ENCODE peak calls at places on chromosome 12, in four cellular contexts. F, S, V and K are unnamed samples.

GRCh38 chr12:42086021-42086420 is 58.7 kb downstream of the GXYLT1 start:
- DNase-seq in F (peak), S (no peak), V (peak), K (peak)

GRCh38 chr12:50538178-50538577 is 33.4 kb downstream of the DIP2B start:
- DNase-seq in F (no peak), S (no peak), V (no peak), K (no peak)

GRCh38 chr12:131105351-131105735 is 151.6 kb downstream of the ADGRD1 start:
- DNase-seq in F (no peak), S (no peak), V (no peak), K (no peak)

GRCh38 chr12:57779736-57780135 is 2.9 kb upstream of the TSFM start:
- DNase-seq in F (no peak), S (no peak), V (peak), K (peak)

GRCh38 chr12:98373019-98373554 is 142.3 kb upstream of the TMPO start:
- DNase-seq in F (no peak), S (no peak), V (peak), K (peak)

GRCh38 chr12:93790472-93791152 is 113.4 kb downstream of the CRADD start:
- DNase-seq in F (peak), S (no peak), V (peak), K (peak)

GRCh38 chr12:104547239-104547638 is 90.5 kb downstream of the CHST11 start:
- DNase-seq in F (no peak), S (no peak), V (no peak), K (no peak)

GRCh38 chr12:107007421-107007820 is 20.5 kb upstream of the MTERF2 start:
- DNase-seq in F (no peak), S (no peak), V (no peak), K (no peak)

GRCh38 chr12:79983969-79984629 is 49.2 kb upstream of the PPP1R12A start:
- DNase-seq in F (peak), S (no peak), V (peak), K (peak)

GRCh38 chr12:77940566-77940965 is 109.9 kb downstream of the NAV3 start:
- DNase-seq in F (no peak), S (no peak), V (peak), K (peak)

GRCh38 chr12:105846331-105846730 is 292.4 kb downstream of the NUAK1 start:
- DNase-seq in F (no peak), S (no peak), V (no peak), K (no peak)

GRCh38 chr12:105848286-105848685 is 290.5 kb downstream of the NUAK1 start:
- DNase-seq in F (no peak), S (no peak), V (no peak), K (no peak)

GRCh38 chr12:105841880-105842279 is 296.9 kb downstream of the NUAK1 start:
- DNase-seq in F (no peak), S (no peak), V (no peak), K (no peak)

GRCh38 chr12:105840384-105840783 is 298.4 kb downstream of the NUAK1 start:
- DNase-seq in F (no peak), S (no peak), V (no peak), K (no peak)

DNA sequence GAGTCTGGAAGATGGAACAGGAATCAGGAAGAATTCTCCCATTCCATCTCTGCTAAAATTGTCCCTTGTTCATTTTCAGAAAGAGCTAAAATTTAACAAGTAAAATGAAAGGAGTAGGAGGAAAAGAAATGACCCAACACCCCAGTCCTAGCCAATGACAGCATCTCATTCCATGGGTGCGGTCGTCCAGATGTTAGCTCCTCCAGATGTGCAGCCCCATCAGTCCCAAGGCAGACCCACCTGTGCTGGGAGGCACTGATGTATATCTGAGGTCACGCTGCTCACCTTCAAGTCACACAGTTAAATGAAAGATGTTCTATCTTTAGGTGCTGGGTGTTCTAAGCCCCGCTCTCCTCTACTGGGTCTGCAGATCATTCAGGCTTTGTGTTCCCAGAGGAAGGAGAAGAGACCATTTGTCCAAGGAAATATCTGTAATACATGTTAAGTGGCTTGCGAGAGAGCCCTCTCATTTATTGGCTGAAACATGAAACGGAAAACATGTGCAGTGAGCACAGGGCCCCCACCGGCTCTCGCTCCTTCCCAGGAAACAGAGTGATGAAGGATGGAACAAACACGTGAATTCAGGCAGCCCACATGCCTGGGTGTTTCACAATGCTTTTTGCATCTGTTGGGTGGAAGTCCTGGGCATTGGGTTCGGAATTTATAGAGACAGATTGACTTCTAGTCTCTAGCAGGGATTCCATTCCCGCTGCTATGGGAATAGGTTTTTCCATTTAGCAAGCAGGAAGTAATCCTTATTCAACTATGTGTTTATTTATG is 294.6 kb downstream of the NUAK1 start:
- DNase-seq in F (peak), S (no peak), V (peak), K (no peak)
- H3K4me3 ChIP-seq in F (no peak), S (no peak), V (no peak), K (no peak)

GRCh38 chr12:52349196-52349595 is 18.1 kb downstream of the KRT85 start:
- DNase-seq in F (no peak), S (no peak), V (peak), K (peak)
- H3K4me3 ChIP-seq in F (no peak), S (no peak), V (no peak), K (no peak)

GRCh38 chr12:9813821-9814798 is 13.2 kb upstream of the KLRF1 start:
- DNase-seq in F (no peak), S (peak), V (peak), K (peak)
- H3K4me3 ChIP-seq in F (no peak), S (peak), V (peak), K (peak)

GRCh38 chr12:12356467-12356885 is 402 bp upstream of the BORCS5 start:
- DNase-seq in F (no peak), S (no peak), V (no peak), K (no peak)

GRCh38 chr12:12356886-12357696 is at the start of gene BORCS5:
- DNase-seq in F (peak), S (peak), V (peak), K (peak)

GRCh38 chr12:12357697-12358476 is 1.0 kb downstream of the BORCS5 start:
- DNase-seq in F (no peak), S (no peak), V (peak), K (no peak)

GRCh38 chr12:12353807-12354206 is 3.1 kb upstream of the BORCS5 start:
- DNase-seq in F (no peak), S (no peak), V (no peak), K (no peak)

GRCh38 chr12:12358528-12358927 is 1.6 kb downstream of the BORCS5 start:
- DNase-seq in F (no peak), S (no peak), V (no peak), K (no peak)
- H3K4me3 ChIP-seq in F (no peak), S (no peak), V (no peak), K (peak)

GRCh38 chr12:132685400-132685799 is 1.7 kb downstream of the POLE start:
- DNase-seq in F (no peak), S (no peak), V (no peak), K (no peak)

GRCh38 chr12:132687211-132688164 is at the start of the genes POLE and PXMP2:
- DNase-seq in F (peak), S (peak), V (peak), K (peak)

GRCh38 chr12:132690112-132690511 is 2.7 kb downstream of the PXMP2 start:
- DNase-seq in F (no peak), S (no peak), V (no peak), K (no peak)

GRCh38 chr12:132689227-132689626 is 1.8 kb downstream of the PXMP2 start:
- DNase-seq in F (no peak), S (no peak), V (no peak), K (no peak)

DNA sequence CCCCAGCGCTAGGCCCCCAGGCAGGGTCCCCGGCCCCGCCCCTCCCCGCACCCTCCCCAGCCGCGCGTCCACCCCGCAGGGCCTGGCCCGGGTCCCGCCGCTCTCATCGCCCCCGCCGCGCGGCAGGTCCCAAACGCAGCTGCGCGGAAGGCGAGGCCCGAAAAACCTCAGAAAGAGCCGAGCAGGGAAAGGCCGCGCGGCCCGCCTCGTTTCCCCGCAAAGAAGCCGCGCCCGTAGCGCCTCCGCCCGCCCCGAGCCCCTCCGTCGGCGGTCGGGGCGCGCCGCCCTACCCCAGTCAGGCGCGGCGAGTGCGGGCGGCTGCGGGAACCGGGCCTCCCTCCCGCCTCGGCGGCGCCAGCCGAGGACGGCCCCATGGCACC is 321 bp downstream of the POLE start:
- DNase-seq in F (no peak), S (no peak), V (no peak), K (no peak)
- H3K4me3 ChIP-seq in F (peak), S (peak), V (peak), K (peak)